ENCODE peak calls at places on chromosomes 7 and 10, in five cellular contexts. V is psoas muscle, N is lung, Y is transverse colon, C is heart right ventricle. R is an unnamed sample.

GRCh38 chr10:118760265-118760664 is 5.5 kb upstream of the CACUL1 start:
- DNase-seq in C (no peak), V (no peak), Y (no peak), N (peak; percentile 34), R (no peak)

GRCh38 chr7:148699024-148699771 is 495 bp downstream of the CUL1 start:
- DNase-seq in Y (peak; percentile 51), V (peak; percentile 83), N (peak; percentile 56), C (peak; percentile 42), R (peak; percentile 46)

GRCh38 chr10:88318803-88319202 is 264.3 kb downstream of the RNLS start:
- DNase-seq in Y (no peak), C (no peak), V (no peak), N (no peak), R (no peak)

GRCh38 chr7:152501506-152501905 is 65.7 kb upstream of the KMT2C start:
- DNase-seq in V (no peak), Y (no peak), N (no peak), C (no peak), R (no peak)

GRCh38 chr7:158074896-158075632 is 512.6 kb downstream of the PTPRN2 start:
- DNase-seq in V (no peak), Y (no peak), N (no peak), C (no peak), R (no peak)

GRCh38 chr7:38127216-38128207 is 50.5 kb upstream of the STARD3NL start:
- DNase-seq in V (no peak), N (no peak), C (no peak), Y (no peak), R (no peak)

GRCh38 chr7:30093351-30094019 is 41.3 kb upstream of the MTURN start:
- DNase-seq in C (no peak), Y (no peak), V (peak; percentile 63), N (no peak), R (no peak)

GRCh38 chr7:98956937-98957336 is 78.6 kb downstream of the TRRAP start:
- DNase-seq in V (no peak), N (no peak), C (peak; percentile 52), Y (no peak), R (no peak)

GRCh38 chr7:90346326-90347125 is at the start of gene GTPBP10:
- DNase-seq in N (peak; percentile 93), Y (peak; percentile 96), V (peak; percentile 97), C (peak; percentile 94), R (peak; percentile 85)

GRCh38 chr10:123958221-123958620 is 66.6 kb upstream of the CPXM2 start:
- DNase-seq in C (no peak), Y (no peak), V (no peak), N (no peak), R (no peak)

GRCh38 chr7:124276005-124276606 is 243.2 kb upstream of the TMEM229A start:
- DNase-seq in Y (peak; percentile 19), V (no peak), C (no peak), N (no peak), R (peak; percentile 39)

GRCh38 chr10:8036521-8037198 is 17.8 kb upstream of the GATA3 start:
- DNase-seq in Y (no peak), V (no peak), N (no peak), C (no peak), R (no peak)

GRCh38 chr7:44281811-44282600 is 43.4 kb downstream of the CAMK2B start:
- DNase-seq in C (no peak), Y (peak; percentile 5), V (no peak), N (no peak), R (no peak)

GRCh38 chr7:91656486-91657237 is 223.8 kb downstream of the MTERF1 start:
- DNase-seq in V (no peak), Y (no peak), C (no peak), N (no peak), R (no peak)

GRCh38 chr10:110600487-110601101 is 33.1 kb downstream of the SMC3 start:
- DNase-seq in V (no peak), C (no peak), Y (no peak), N (no peak), R (peak; percentile 38)

GRCh38 chr7:46317256-46317655 is 396.2 kb upstream of the IGFBP3 start:
- DNase-seq in Y (no peak), C (no peak), V (no peak), N (no peak), R (no peak)

GRCh38 chr7:36865019-36865418 is 140.7 kb upstream of the AOAH start:
- DNase-seq in V (no peak), Y (no peak), N (no peak), C (no peak), R (no peak)

GRCh38 chr7:149680316-149681025 is 92.9 kb downstream of the ZNF467 start:
- DNase-seq in C (no peak), N (no peak), Y (no peak), V (no peak), R (no peak)

GRCh38 chr7:4025211-4025610 is 656.9 kb upstream of the FOXK1 start:
- DNase-seq in Y (no peak), N (no peak), C (no peak), V (no peak), R (no peak)

GRCh38 chr10:33609546-33609945 is 275.1 kb upstream of the NRP1 start:
- DNase-seq in Y (no peak), N (no peak), C (no peak), V (no peak), R (no peak)

GRCh38 chr7:22361795-22362194 is 4.8 kb upstream of the RAPGEF5 start:
- DNase-seq in Y (peak; percentile 63), N (no peak), C (no peak), V (no peak), R (no peak)

GRCh38 chr7:70477051-70478010 is 654.6 kb upstream of the GALNT17 start:
- DNase-seq in N (no peak), Y (no peak), V (no peak), C (no peak), R (no peak)

GRCh38 chr10:1638889-1639418 is 98.4 kb downstream of the ADARB2 start:
- DNase-seq in Y (no peak), N (no peak), V (no peak), C (no peak), R (no peak)

GRCh38 chr10:125332548-125333208 is 172.3 kb upstream of the CTBP2 start:
- DNase-seq in N (no peak), Y (no peak), V (no peak), C (no peak), R (no peak)

GRCh38 chr10:26550774-26551526 is 112.8 kb downstream of the APBB1IP start:
- DNase-seq in C (no peak), N (no peak), Y (no peak), V (no peak), R (no peak)

DNA sequence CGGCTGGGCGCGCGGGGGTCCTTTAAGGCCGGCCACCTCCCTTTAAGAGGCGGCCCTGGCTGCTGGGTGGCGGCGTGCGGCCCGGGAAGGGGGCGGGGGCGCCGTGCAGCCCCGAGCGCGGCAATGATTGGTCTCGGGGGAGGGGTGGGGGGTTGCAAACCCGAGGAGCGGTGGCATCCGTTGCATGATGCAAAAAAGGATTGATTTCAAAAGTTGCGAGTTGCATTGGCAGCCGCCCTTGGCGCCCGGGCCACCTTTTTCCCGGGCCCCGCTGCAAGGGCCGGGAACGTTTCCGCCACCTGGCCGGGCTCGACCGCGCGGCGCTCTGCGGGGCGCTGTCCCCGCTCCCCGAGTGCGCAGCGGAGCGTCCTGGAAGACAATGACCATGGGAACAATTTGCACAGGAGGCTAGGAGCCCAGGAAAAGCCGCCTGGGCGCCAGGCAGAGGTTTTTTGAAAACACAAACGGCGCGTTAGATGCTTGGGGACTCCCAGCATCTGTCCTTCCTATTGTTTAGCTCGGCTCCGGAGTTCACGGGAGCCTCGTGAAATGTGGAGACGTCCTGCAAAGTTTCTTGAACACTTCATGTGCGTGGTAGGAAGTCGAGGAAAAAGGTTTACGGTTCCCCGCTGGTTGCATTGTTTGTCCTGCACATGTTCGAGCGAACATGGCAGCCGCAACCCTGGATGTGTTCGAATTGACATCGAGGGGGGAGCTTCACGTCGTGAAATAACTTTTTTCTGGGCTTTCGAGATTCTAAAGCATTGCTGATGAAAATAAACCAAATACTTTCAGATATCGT is at the start of gene SEPHS1:
- DNase-seq in N (peak; percentile 76), Y (peak; percentile 78), V (peak; percentile 92), C (peak; percentile 68), R (peak; percentile 72)
- TF ChIP-seq CTCF in N (no peak), Y (no peak), V (no peak), C (no peak), R (no peak)

DNA sequence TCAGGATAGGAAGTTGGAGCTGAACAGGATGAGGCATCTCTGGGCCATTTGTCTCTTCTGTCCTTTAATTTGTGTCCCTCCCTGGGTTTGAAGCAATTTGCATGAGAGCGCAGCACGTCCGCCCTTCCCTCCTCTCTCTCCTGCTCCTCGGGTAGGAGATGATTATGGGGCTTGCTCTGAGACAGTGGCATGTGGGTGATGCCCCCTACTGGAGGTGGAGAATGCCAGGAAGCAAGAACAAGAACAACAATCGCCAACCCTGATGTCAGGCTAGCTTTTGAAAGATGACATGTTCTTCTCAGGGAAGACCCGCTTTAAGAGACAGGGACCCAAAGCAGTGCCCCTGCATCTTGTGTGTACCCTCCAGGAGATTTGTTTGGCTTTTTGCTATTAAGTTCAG is 63.9 kb upstream of the LOXL4 start:
- DNase-seq in N (no peak), C (no peak), Y (no peak), V (no peak), R (no peak)
- TF ChIP-seq CTCF in N (no peak), C (peak; percentile 19), Y (peak; percentile 19), V (peak; percentile 35), R (no peak)

GRCh38 chr10:34745244-34745643 is 69.9 kb downstream of the PARD3 start:
- DNase-seq in Y (no peak), N (no peak), V (no peak), C (no peak), R (no peak)

GRCh38 chr10:34748357-34748756 is 66.7 kb downstream of the PARD3 start:
- DNase-seq in V (no peak), N (no peak), Y (no peak), C (no peak), R (no peak)

GRCh38 chr10:34744590-34744989 is 70.5 kb downstream of the PARD3 start:
- DNase-seq in Y (no peak), V (no peak), N (no peak), C (no peak), R (no peak)

GRCh38 chr10:34743804-34744203 is 71.3 kb downstream of the PARD3 start:
- DNase-seq in Y (peak; percentile 33), C (peak; percentile 60), N (no peak), V (peak; percentile 80), R (no peak)

GRCh38 chr10:34746094-34746493 is 69.0 kb downstream of the PARD3 start:
- DNase-seq in Y (no peak), V (no peak), N (no peak), C (no peak), R (no peak)
- TF ChIP-seq CTCF in Y (no peak), V (no peak), N (no peak), C (no peak), R (no peak)

GRCh38 chr10:84571146-84571545 is 242.8 kb downstream of the CCSER2 start:
- DNase-seq in C (no peak), V (no peak), N (no peak), Y (no peak), R (no peak)

DNA sequence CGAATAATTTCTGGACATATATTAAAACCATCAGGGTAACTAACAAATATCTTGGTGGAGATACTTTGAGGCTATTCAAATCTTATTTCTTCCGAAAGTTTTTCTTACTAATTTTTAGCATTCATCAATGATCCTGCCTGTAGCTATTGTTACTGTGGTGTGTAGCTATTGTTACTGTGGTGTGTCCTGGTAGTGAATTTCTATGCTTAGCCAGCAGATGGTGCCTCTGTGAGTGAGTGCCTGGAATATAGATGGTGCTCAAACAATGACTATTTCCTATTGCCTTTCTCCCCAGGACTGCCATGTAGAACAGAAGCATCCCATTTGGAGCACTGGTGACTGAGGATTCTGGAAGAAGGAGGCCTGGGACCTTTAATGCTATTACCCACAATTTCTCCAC is 245.7 kb downstream of the CCSER2 start:
- DNase-seq in N (no peak), Y (no peak), C (no peak), V (no peak), R (no peak)
- TF ChIP-seq CTCF in N (no peak), Y (no peak), C (no peak), V (no peak), R (peak; percentile 21)

R was measured in neural crest cell.